ENCODE peak calls at places on chromosomes 7 and 10, in ten cellular contexts. One of them, this sample, is unnamed.

GRCh38 chr7:1954366-1955004 is 278.3 kb downstream of the MAD1L1 start:
- DNase-seq in CD4-positive, alpha-beta memory T cell: no peak
- DNase-seq in ELR: no peak
- DNase-seq in activated T-cell treated with anti-CD3 and anti-CD28 coated beads, Interleukin-2, amount 50 U/mL, for 72 hours: no peak
- DNase-seq in D341Med: no peak
- DNase-seq in lung: no peak
- DNase-seq in NCI-H1417: no peak
- DNase-seq in central memory CD4-positive, alpha-beta T cell: no peak
- DNase-seq in EL: no peak
- DNase-seq in dorsolateral prefrontal cortex: no peak
- DNase-seq in this sample: no peak

GRCh38 chr10:43775379-43775778 is 126.7 kb upstream of the ZNF32 start:
- DNase-seq in CD4-positive, alpha-beta memory T cell: no peak
- DNase-seq in ELR: no peak
- DNase-seq in activated T-cell treated with anti-CD3 and anti-CD28 coated beads, Interleukin-2, amount 50 U/mL, for 72 hours: no peak
- DNase-seq in D341Med: no peak
- DNase-seq in lung: no peak
- DNase-seq in NCI-H1417: no peak
- DNase-seq in central memory CD4-positive, alpha-beta T cell: no peak
- DNase-seq in EL: no peak
- DNase-seq in dorsolateral prefrontal cortex: no peak
- DNase-seq in this sample: no peak

GRCh38 chr10:108465871-108466641 is 1301.5 kb upstream of the SORCS1 start:
- DNase-seq in CD4-positive, alpha-beta memory T cell: no peak
- DNase-seq in ELR: peak
- DNase-seq in activated T-cell treated with anti-CD3 and anti-CD28 coated beads, Interleukin-2, amount 50 U/mL, for 72 hours: no peak
- DNase-seq in D341Med: peak
- DNase-seq in lung: peak
- DNase-seq in NCI-H1417: no peak
- DNase-seq in central memory CD4-positive, alpha-beta T cell: no peak
- DNase-seq in EL: peak
- DNase-seq in dorsolateral prefrontal cortex: peak
- DNase-seq in this sample: peak

GRCh38 chr10:100744980-100745881 is at the start of gene PAX2:
- DNase-seq in CD4-positive, alpha-beta memory T cell: no peak
- DNase-seq in ELR: no peak
- DNase-seq in activated T-cell treated with anti-CD3 and anti-CD28 coated beads, Interleukin-2, amount 50 U/mL, for 72 hours: no peak
- DNase-seq in D341Med: no peak
- DNase-seq in lung: no peak
- DNase-seq in NCI-H1417: no peak
- DNase-seq in central memory CD4-positive, alpha-beta T cell: no peak
- DNase-seq in EL: no peak
- DNase-seq in dorsolateral prefrontal cortex: no peak
- DNase-seq in this sample: no peak

GRCh38 chr7:150871601-150872000 is 19.3 kb downstream of the AOC1 start:
- DNase-seq in CD4-positive, alpha-beta memory T cell: no peak
- DNase-seq in ELR: no peak
- DNase-seq in activated T-cell treated with anti-CD3 and anti-CD28 coated beads, Interleukin-2, amount 50 U/mL, for 72 hours: no peak
- DNase-seq in D341Med: no peak
- DNase-seq in lung: no peak
- DNase-seq in NCI-H1417: no peak
- DNase-seq in central memory CD4-positive, alpha-beta T cell: no peak
- DNase-seq in EL: no peak
- DNase-seq in dorsolateral prefrontal cortex: no peak
- DNase-seq in this sample: no peak

GRCh38 chr7:130394421-130395188 is 14.3 kb downstream of the CPA1 start:
- DNase-seq in CD4-positive, alpha-beta memory T cell: peak
- DNase-seq in ELR: no peak
- DNase-seq in activated T-cell treated with anti-CD3 and anti-CD28 coated beads, Interleukin-2, amount 50 U/mL, for 72 hours: peak
- DNase-seq in D341Med: no peak
- DNase-seq in lung: no peak
- DNase-seq in NCI-H1417: peak
- DNase-seq in central memory CD4-positive, alpha-beta T cell: peak
- DNase-seq in EL: no peak
- DNase-seq in dorsolateral prefrontal cortex: no peak
- DNase-seq in this sample: no peak

GRCh38 chr7:101681170-101682007 is 52.3 kb upstream of the MYL10 start:
- DNase-seq in CD4-positive, alpha-beta memory T cell: no peak
- DNase-seq in ELR: peak
- DNase-seq in activated T-cell treated with anti-CD3 and anti-CD28 coated beads, Interleukin-2, amount 50 U/mL, for 72 hours: no peak
- DNase-seq in D341Med: no peak
- DNase-seq in lung: peak
- DNase-seq in NCI-H1417: no peak
- DNase-seq in central memory CD4-positive, alpha-beta T cell: no peak
- DNase-seq in EL: peak
- DNase-seq in dorsolateral prefrontal cortex: no peak
- DNase-seq in this sample: no peak

GRCh38 chr7:98788921-98789320 is 80.9 kb downstream of the TMEM130 start:
- DNase-seq in CD4-positive, alpha-beta memory T cell: no peak
- DNase-seq in ELR: no peak
- DNase-seq in activated T-cell treated with anti-CD3 and anti-CD28 coated beads, Interleukin-2, amount 50 U/mL, for 72 hours: no peak
- DNase-seq in D341Med: no peak
- DNase-seq in lung: peak
- DNase-seq in NCI-H1417: no peak
- DNase-seq in central memory CD4-positive, alpha-beta T cell: no peak
- DNase-seq in EL: no peak
- DNase-seq in dorsolateral prefrontal cortex: no peak
- DNase-seq in this sample: no peak

GRCh38 chr10:60816624-60817023 is 38.3 kb downstream of the CDK1 start:
- DNase-seq in CD4-positive, alpha-beta memory T cell: peak
- DNase-seq in ELR: peak
- DNase-seq in activated T-cell treated with anti-CD3 and anti-CD28 coated beads, Interleukin-2, amount 50 U/mL, for 72 hours: peak
- DNase-seq in D341Med: peak
- DNase-seq in lung: peak
- DNase-seq in NCI-H1417: peak
- DNase-seq in central memory CD4-positive, alpha-beta T cell: peak
- DNase-seq in EL: peak
- DNase-seq in dorsolateral prefrontal cortex: no peak
- DNase-seq in this sample: peak

GRCh38 chr7:16431646-16432424 is 10.5 kb upstream of the CRPPA start:
- DNase-seq in CD4-positive, alpha-beta memory T cell: peak
- DNase-seq in ELR: peak
- DNase-seq in activated T-cell treated with anti-CD3 and anti-CD28 coated beads, Interleukin-2, amount 50 U/mL, for 72 hours: peak
- DNase-seq in D341Med: peak
- DNase-seq in lung: no peak
- DNase-seq in NCI-H1417: no peak
- DNase-seq in central memory CD4-positive, alpha-beta T cell: peak
- DNase-seq in EL: peak
- DNase-seq in dorsolateral prefrontal cortex: no peak
- DNase-seq in this sample: no peak

This sample was measured in frontal cortex.